ENCODE peak calls at places on chromosomes 1 and 21, in six cellular contexts. One of them, this sample, is unnamed.

GRCh38 chr1:20430355-20431290 is 55.4 kb downstream of the CAMK2N1 start:
- DNase-seq in M059J: peak; percentile 26
- DNase-seq in GM12865: peak; percentile 32
- DNase-seq in NCI-H1048: no peak
- DNase-seq in AG04450: no peak
- DNase-seq in stimulated activated CD4-positive, alpha-beta T cell treated with anti-CD3 and anti-CD28 coated beads, Interleukin-4, amount 100 ng/mL, for 48 hours: peak; percentile 55
- DNase-seq in this sample: peak; percentile 57

GRCh38 chr1:224898937-224899336 is 30.5 kb upstream of the DNAH14 start:
- DNase-seq in M059J: no peak
- DNase-seq in AG04450: no peak
- DNase-seq in GM12865: no peak
- DNase-seq in stimulated activated CD4-positive, alpha-beta T cell treated with anti-CD3 and anti-CD28 coated beads, Interleukin-4, amount 100 ng/mL, for 48 hours: no peak
- DNase-seq in NCI-H1048: no peak
- DNase-seq in this sample: no peak

GRCh38 chr1:115539061-115539460 is 102.7 kb upstream of the VANGL1 start:
- DNase-seq in stimulated activated CD4-positive, alpha-beta T cell treated with anti-CD3 and anti-CD28 coated beads, Interleukin-4, amount 100 ng/mL, for 48 hours: no peak
- DNase-seq in NCI-H1048: no peak
- DNase-seq in AG04450: no peak
- DNase-seq in M059J: no peak
- DNase-seq in GM12865: no peak
- DNase-seq in this sample: no peak

GRCh38 chr21:45098867-45099266 is 24.5 kb downstream of the ADARB1 start:
- DNase-seq in GM12865: peak; percentile 43
- DNase-seq in M059J: peak; percentile 37
- DNase-seq in AG04450: no peak
- DNase-seq in stimulated activated CD4-positive, alpha-beta T cell treated with anti-CD3 and anti-CD28 coated beads, Interleukin-4, amount 100 ng/mL, for 48 hours: no peak
- DNase-seq in NCI-H1048: no peak
- DNase-seq in this sample: peak; percentile 22

GRCh38 chr1:177945943-177946650 is 23.8 kb downstream of the SEC16B start:
- DNase-seq in AG04450: no peak
- DNase-seq in stimulated activated CD4-positive, alpha-beta T cell treated with anti-CD3 and anti-CD28 coated beads, Interleukin-4, amount 100 ng/mL, for 48 hours: peak; percentile 32
- DNase-seq in NCI-H1048: peak; percentile 53
- DNase-seq in M059J: peak; percentile 63
- DNase-seq in GM12865: peak; percentile 62
- DNase-seq in this sample: peak; percentile 83

GRCh38 chr1:100785399-100786082 is 66.0 kb downstream of the VCAM1 start:
- DNase-seq in AG04450: no peak
- DNase-seq in NCI-H1048: no peak
- DNase-seq in M059J: peak; percentile 91
- DNase-seq in stimulated activated CD4-positive, alpha-beta T cell treated with anti-CD3 and anti-CD28 coated beads, Interleukin-4, amount 100 ng/mL, for 48 hours: no peak
- DNase-seq in GM12865: no peak
- DNase-seq in this sample: peak; percentile 96

GRCh38 chr1:169517544-169518186 is 31.9 kb upstream of the SLC19A2 start:
- DNase-seq in M059J: peak; percentile 41
- DNase-seq in AG04450: no peak
- DNase-seq in GM12865: no peak
- DNase-seq in NCI-H1048: no peak
- DNase-seq in stimulated activated CD4-positive, alpha-beta T cell treated with anti-CD3 and anti-CD28 coated beads, Interleukin-4, amount 100 ng/mL, for 48 hours: no peak
- DNase-seq in this sample: no peak

GRCh38 chr1:40703316-40703715 is 11.8 kb downstream of the NFYC start:
- DNase-seq in AG04450: no peak
- DNase-seq in GM12865: no peak
- DNase-seq in M059J: peak; percentile 95
- DNase-seq in NCI-H1048: no peak
- DNase-seq in stimulated activated CD4-positive, alpha-beta T cell treated with anti-CD3 and anti-CD28 coated beads, Interleukin-4, amount 100 ng/mL, for 48 hours: no peak
- DNase-seq in this sample: peak; percentile 73

GRCh38 chr1:58325797-58326196 is 220.7 kb downstream of the OMA1 start:
- DNase-seq in GM12865: no peak
- DNase-seq in stimulated activated CD4-positive, alpha-beta T cell treated with anti-CD3 and anti-CD28 coated beads, Interleukin-4, amount 100 ng/mL, for 48 hours: no peak
- DNase-seq in M059J: no peak
- DNase-seq in AG04450: no peak
- DNase-seq in NCI-H1048: no peak
- DNase-seq in this sample: no peak